ENCODE peak calls at places on chromosomes 2 and 18, in eight cellular contexts. U is GM12865, Y is Calu3, P is keratinocyte, S is colonic mucosa, Z is astrocyte of the spinal cord, W is endothelial cell of umbilical vein, R is heart left ventricle. H is an unnamed sample.

GRCh38 chr2:97653874-97654273 is 8.0 kb downstream of the COX5B start:
- DNase-seq in U (no peak), Y (no peak), P (no peak), S (no peak), Z (no peak), W (no peak), R (no peak), H (no peak)

GRCh38 chr18:10702196-10702595 is 176.4 kb downstream of the NAPG start:
- DNase-seq in U (no peak), Y (no peak), P (no peak), S (no peak), Z (no peak), W (no peak), R (no peak), H (no peak)

GRCh38 chr2:199910338-199911051 is 598 bp upstream of the C2orf69 start:
- DNase-seq in U (peak), Y (no peak), P (no peak), S (no peak), Z (no peak), W (no peak), R (no peak), H (no peak)

GRCh38 chr2:21395366-21395765 is 271.6 kb downstream of the TDRD15 start:
- DNase-seq in U (peak), Y (no peak), P (no peak), S (no peak), Z (no peak), W (no peak), R (no peak), H (no peak)

GRCh38 chr2:239019193-239019581 is 171.3 kb downstream of the TWIST2 start:
- DNase-seq in U (peak), Y (no peak), P (no peak), S (no peak), Z (no peak), W (no peak), R (no peak), H (no peak)

GRCh38 chr2:36812196-36812595 is 115.7 kb downstream of the VIT start:
- DNase-seq in U (no peak), Y (peak), P (no peak), S (no peak), Z (no peak), W (no peak), R (no peak), H (no peak)

GRCh38 chr2:138421971-138422335 is 79.6 kb upstream of the SPOPL start:
- DNase-seq in U (no peak), Y (peak), P (peak), S (no peak), Z (peak), W (peak), R (no peak), H (no peak)

GRCh38 chr2:237441605-237442004 is 27.6 kb upstream of the COL6A3 start:
- DNase-seq in U (peak), Y (no peak), P (no peak), S (no peak), Z (peak), W (no peak), R (no peak), H (no peak)

GRCh38 chr18:54924948-54925347 is 34.3 kb downstream of the CCDC68 start:
- DNase-seq in U (no peak), Y (no peak), P (no peak), S (no peak), Z (peak), W (peak), R (no peak), H (no peak)

GRCh38 chr18:50401888-50402287 is 27.0 kb downstream of the SKA1 start:
- DNase-seq in U (no peak), Y (peak), P (peak), S (peak), Z (peak), W (no peak), R (peak), H (peak)

GRCh38 chr2:109501461-109501860 is 112.3 kb downstream of the SEPTIN10 start:
- DNase-seq in U (no peak), Y (no peak), P (no peak), S (no peak), Z (no peak), W (no peak), R (no peak), H (no peak)

GRCh38 chr2:78782196-78782595 is 243.3 kb upstream of the REG3G start:
- DNase-seq in U (no peak), Y (no peak), P (no peak), S (no peak), Z (no peak), W (no peak), R (no peak), H (no peak)

GRCh38 chr2:119008108-119008507 is 66.1 kb downstream of the MARCO start:
- DNase-seq in U (no peak), Y (no peak), P (no peak), S (no peak), Z (no peak), W (no peak), R (no peak), H (no peak)
- TF ChIP-seq CTCF in U (no peak), Y (no peak), P (peak), S (no peak), Z (no peak), W (no peak), R (no peak), H (no peak)

GRCh38 chr2:83112863-83113262 is 1346.2 kb downstream of the SUCLG1 start:
- DNase-seq in U (no peak), Y (no peak), P (no peak), S (no peak), Z (no peak), W (no peak), R (no peak), H (no peak)
- TF ChIP-seq CTCF in U (no peak), Y (no peak), P (no peak), S (no peak), Z (no peak), W (no peak), R (no peak), H (no peak)

GRCh38 chr2:241386519-241386918 is 30.4 kb downstream of the FARP2 start:
- DNase-seq in U (no peak), Y (no peak), P (no peak), S (no peak), Z (no peak), W (peak), R (no peak), H (peak)

GRCh38 chr2:241389697-241390096 is 33.6 kb downstream of the FARP2 start:
- DNase-seq in U (no peak), Y (no peak), P (no peak), S (no peak), Z (no peak), W (no peak), R (no peak), H (no peak)

GRCh38 chr2:241393524-241394196 is 37.6 kb downstream of the FARP2 start:
- DNase-seq in U (peak), Y (no peak), P (no peak), S (no peak), Z (no peak), W (no peak), R (no peak), H (no peak)

GRCh38 chr2:241390301-241391206 is 34.5 kb downstream of the FARP2 start:
- DNase-seq in U (peak), Y (no peak), P (peak), S (no peak), Z (no peak), W (no peak), R (no peak), H (no peak)

DNA sequence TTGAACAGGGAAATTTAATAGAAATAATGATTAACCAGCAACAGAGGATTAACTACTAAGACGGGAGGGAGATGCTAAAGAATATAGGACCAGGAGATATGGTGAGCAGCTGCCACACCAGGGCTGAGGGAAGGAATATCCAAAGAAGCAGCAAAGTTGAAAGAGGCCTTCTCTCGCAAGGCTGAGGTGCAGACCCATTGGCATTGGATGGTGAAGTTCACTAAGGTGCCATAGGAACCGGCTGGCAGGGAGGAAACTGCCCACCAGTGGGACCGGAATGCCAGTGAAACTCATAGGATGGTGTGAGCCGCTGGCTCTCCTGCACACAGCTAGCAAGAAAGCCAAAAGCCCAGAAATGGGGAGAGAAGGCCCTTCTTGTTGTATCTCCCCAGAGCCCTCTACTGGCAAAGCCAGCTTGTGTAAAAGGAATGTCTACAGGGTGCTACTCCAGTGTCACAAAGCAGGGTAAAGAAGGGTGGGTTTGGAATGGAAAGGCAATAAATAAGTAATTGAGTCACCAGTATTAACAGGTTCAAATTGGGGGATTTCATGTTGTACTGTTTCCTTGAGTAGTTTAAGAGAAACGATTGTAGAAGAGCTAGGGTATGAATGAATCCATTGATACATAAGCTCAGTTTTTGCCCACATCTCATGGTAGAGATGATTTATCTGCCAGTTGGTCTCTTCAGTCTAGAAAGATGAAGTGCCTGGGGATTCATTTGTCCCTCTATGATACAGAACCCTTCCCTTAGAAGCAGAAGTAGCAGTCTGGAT is 36.0 kb downstream of the FARP2 start:
- DNase-seq in U (peak), Y (peak), P (no peak), S (peak), Z (peak), W (peak), R (no peak), H (no peak)
- TF ChIP-seq CTCF in U (peak), Y (no peak), P (peak), S (peak), Z (peak), W (peak), R (peak), H (no peak)

DNA sequence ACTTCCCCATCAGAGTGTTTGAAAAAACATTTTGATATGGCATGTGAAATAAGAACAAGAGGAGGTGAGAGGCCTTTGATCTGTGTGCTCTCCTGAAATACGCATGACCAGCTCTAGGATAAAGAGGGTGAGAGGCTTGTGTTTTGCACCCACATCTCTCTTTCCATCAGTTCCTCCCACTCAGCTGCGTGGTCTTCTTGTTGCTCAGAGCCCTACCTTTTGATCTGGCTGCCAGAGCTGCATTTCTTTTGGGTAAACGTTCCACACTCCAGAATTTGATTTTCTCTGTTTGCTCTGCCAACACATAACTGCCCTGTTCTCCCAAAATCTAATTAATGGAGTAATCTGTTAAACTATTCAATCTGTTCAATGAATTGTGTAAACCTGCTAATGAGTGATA is 72.0 kb upstream of the FN1 start:
- DNase-seq in U (no peak), Y (no peak), P (no peak), S (no peak), Z (no peak), W (no peak), R (no peak), H (no peak)
- TF ChIP-seq CTCF in U (no peak), Y (no peak), P (no peak), S (no peak), Z (no peak), W (no peak), R (no peak), H (no peak)

GRCh38 chr2:228247335-228247734 is 65.8 kb upstream of the SPHKAP start:
- DNase-seq in U (no peak), Y (no peak), P (no peak), S (no peak), Z (no peak), W (no peak), R (no peak), H (no peak)

GRCh38 chr2:228242591-228242990 is 61.1 kb upstream of the SPHKAP start:
- DNase-seq in U (no peak), Y (no peak), P (no peak), S (no peak), Z (no peak), W (no peak), R (no peak), H (no peak)

DNA sequence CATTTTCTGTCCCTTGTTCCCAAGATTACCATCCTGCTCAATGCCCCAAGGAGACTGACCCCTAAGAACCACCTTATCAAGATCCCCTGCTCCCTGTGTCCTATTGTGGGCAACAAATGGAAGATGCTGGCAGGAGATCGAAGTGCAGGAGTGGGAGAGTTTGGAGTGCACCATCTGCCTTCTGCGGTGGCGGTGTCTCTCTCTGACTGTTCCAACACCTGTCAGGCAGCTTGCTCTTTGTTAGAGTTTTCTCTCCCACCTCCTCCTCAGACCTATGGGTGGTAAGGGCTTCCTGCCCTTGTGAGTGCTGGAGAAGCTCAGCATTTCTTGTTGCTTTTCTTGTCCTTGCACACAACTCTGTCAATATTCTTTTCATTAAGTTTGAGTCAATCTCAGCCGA is 64.1 kb upstream of the SPHKAP start:
- DNase-seq in U (no peak), Y (no peak), P (no peak), S (no peak), Z (no peak), W (no peak), R (no peak), H (no peak)
- TF ChIP-seq CTCF in U (no peak), Y (no peak), P (no peak), S (no peak), Z (no peak), W (no peak), R (no peak), H (no peak)

GRCh38 chr18:77935342-77935741 is 685.7 kb downstream of the GALR1 start:
- DNase-seq in U (no peak), Y (no peak), P (no peak), S (no peak), Z (no peak), W (no peak), R (no peak), H (no peak)
- TF ChIP-seq CTCF in U (no peak), Y (no peak), P (no peak), S (no peak), Z (no peak), W (no peak), R (no peak), H (no peak)

GRCh38 chr2:39778775-39779751 is at the start of gene THUMPD2:
- DNase-seq in U (peak), Y (peak), P (no peak), S (peak), Z (peak), W (peak), R (peak), H (peak)
- TF ChIP-seq CTCF in U (no peak), Y (no peak), P (no peak), S (no peak), Z (no peak), W (no peak), R (no peak), H (no peak)

GRCh38 chr2:16284941-16285625 is 344.7 kb downstream of the MYCN start:
- DNase-seq in U (no peak), Y (no peak), P (no peak), S (no peak), Z (no peak), W (no peak), R (no peak), H (no peak)

GRCh38 chr2:16283071-16283850 is 342.9 kb downstream of the MYCN start:
- DNase-seq in U (no peak), Y (no peak), P (no peak), S (no peak), Z (no peak), W (no peak), R (no peak), H (no peak)

GRCh38 chr2:16280081-16280480 is 339.7 kb downstream of the MYCN start:
- DNase-seq in U (no peak), Y (no peak), P (no peak), S (no peak), Z (no peak), W (no peak), R (no peak), H (no peak)

GRCh38 chr2:16281451-16282330 is 341.3 kb downstream of the MYCN start:
- DNase-seq in U (peak), Y (peak), P (no peak), S (no peak), Z (peak), W (no peak), R (no peak), H (peak)

DNA sequence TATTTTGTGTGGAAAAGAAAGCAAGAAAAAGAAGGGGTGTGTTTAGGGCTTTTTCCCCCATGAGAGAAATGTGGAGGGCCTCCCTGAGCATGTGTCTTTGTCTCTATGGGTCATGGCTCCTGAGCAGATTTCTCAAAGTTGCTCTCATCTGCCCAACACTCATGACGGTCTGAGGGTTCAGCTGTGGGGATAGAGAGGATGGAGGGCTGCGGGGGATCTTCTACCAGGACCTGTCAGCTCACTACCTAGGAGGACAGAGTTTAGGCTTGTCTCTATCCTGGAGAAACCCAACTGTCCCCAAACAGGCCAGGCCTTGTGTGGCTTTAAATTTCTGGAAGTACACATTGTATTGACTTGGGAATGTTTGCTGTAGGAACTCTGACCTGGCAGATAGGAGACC is 342.2 kb downstream of the MYCN start:
- DNase-seq in U (no peak), Y (no peak), P (no peak), S (no peak), Z (no peak), W (no peak), R (no peak), H (no peak)
- TF ChIP-seq CTCF in U (no peak), Y (no peak), P (no peak), S (no peak), Z (no peak), W (no peak), R (no peak), H (no peak)

GRCh38 chr18:41150316-41150715 is 804.7 kb upstream of the PIK3C3 start:
- DNase-seq in U (no peak), Y (no peak), P (peak), S (no peak), Z (no peak), W (no peak), R (no peak), H (no peak)

GRCh38 chr18:41145526-41145925 is 809.5 kb upstream of the PIK3C3 start:
- DNase-seq in U (no peak), Y (no peak), P (peak), S (no peak), Z (no peak), W (no peak), R (no peak), H (no peak)

GRCh38 chr18:41140506-41140905 is 814.5 kb upstream of the PIK3C3 start:
- DNase-seq in U (no peak), Y (no peak), P (no peak), S (no peak), Z (no peak), W (no peak), R (no peak), H (no peak)

GRCh38 chr18:41144444-41144843 is 810.6 kb upstream of the PIK3C3 start:
- DNase-seq in U (no peak), Y (no peak), P (no peak), S (no peak), Z (peak), W (no peak), R (no peak), H (no peak)

DNA sequence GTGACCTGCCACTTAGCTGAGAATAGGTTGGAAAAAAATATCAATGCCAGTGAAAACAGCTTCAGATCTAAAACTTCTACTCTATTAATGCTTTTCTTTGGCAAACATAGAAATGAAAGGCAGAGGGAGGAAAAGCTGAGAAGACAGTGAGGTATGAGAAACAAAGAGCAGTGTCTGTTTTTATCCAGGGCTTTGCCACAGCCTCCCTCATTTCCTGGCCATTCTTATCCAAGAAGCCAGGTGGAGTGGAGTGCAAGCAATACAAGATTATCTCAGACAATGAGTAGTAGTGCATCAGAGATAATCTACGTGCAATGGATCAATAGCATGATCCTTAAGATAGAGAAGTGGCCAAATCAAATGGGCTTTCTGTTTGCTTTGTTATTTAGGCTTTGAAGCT is 808.7 kb upstream of the PIK3C3 start:
- DNase-seq in U (no peak), Y (no peak), P (no peak), S (no peak), Z (no peak), W (peak), R (no peak), H (no peak)
- TF ChIP-seq CTCF in U (no peak), Y (no peak), P (no peak), S (no peak), Z (no peak), W (no peak), R (no peak), H (no peak)

GRCh38 chr2:192194866-192195547 is at the start of gene TMEFF2:
- DNase-seq in U (peak), Y (peak), P (peak), S (peak), Z (peak), W (peak), R (peak), H (peak)
- TF ChIP-seq CTCF in U (no peak), Y (no peak), P (no peak), S (no peak), Z (peak), W (peak), R (no peak), H (peak)

H was measured in glutamatergic neuron.